ENCODE peak calls at places on chromosomes 13 and 19, in five cellular contexts. N is KG1; Q is NCI-H187; I is epithelial cell of esophagus; Z is stimulated activated CD8-positive, alpha-beta memory T cell treated with anti-CD3 and anti-CD28 coated beads, Interleukin-4, amount 100 ng/mL, for 24 hours. F is an unnamed sample.

GRCh38 chr19:23263870-23264590 is 13.8 kb upstream of the ZNF724 start:
- DNase-seq in N (no peak), Q (no peak), I (peak), Z (no peak), F (no peak)

GRCh38 chr13:33230178-33230881 is 55.2 kb downstream of the STARD13 start:
- DNase-seq in N (no peak), Q (no peak), I (peak), Z (no peak), F (no peak)

GRCh38 chr13:66835040-66835628 is 395.0 kb downstream of the PCDH9 start:
- DNase-seq in N (no peak), Q (peak), I (no peak), Z (no peak), F (no peak)

GRCh38 chr13:38979891-38980627 is 10.6 kb downstream of the STOML3 start:
- DNase-seq in N (no peak), Q (no peak), I (no peak), Z (no peak), F (no peak)

GRCh38 chr19:44903602-44904425 is 1.8 kb upstream of the APOE start:
- DNase-seq in N (peak), Q (peak), I (peak), Z (peak), F (peak)

GRCh38 chr19:6233827-6234511 is 45.8 kb downstream of the MLLT1 start:
- DNase-seq in N (no peak), Q (no peak), I (no peak), Z (no peak), F (no peak)

GRCh38 chr13:64847767-64848166 is 2382.4 kb downstream of the PCDH9 start:
- DNase-seq in N (no peak), Q (no peak), I (no peak), Z (no peak), F (no peak)

GRCh38 chr19:3211191-3211590 is 13.3 kb upstream of the CELF5 start:
- DNase-seq in N (no peak), Q (no peak), I (no peak), Z (no peak), F (no peak)

GRCh38 chr13:110913322-110913721 is 1.5 kb downstream of the ANKRD10 start:
- DNase-seq in N (no peak), Q (no peak), I (peak), Z (no peak), F (peak)

GRCh38 chr19:48969276-48970138 is 4.4 kb downstream of the FTL start:
- DNase-seq in N (no peak), Q (no peak), I (peak), Z (no peak), F (peak)

GRCh38 chr13:50129065-50129922 is 114.0 kb downstream of the KCNRG start:
- DNase-seq in N (no peak), Q (no peak), I (no peak), Z (no peak), F (no peak)